ENCODE peak calls at places on chromosomes 7 and 10, in seven cellular contexts. Q is aorta; R is fibroblast of lung; H is PC-3; E is GM23248; B is CD4-positive, alpha-beta memory T cell; U is HepG2. D is an unnamed sample.

GRCh38 chr7:104855826-104856225 is 158.2 kb upstream of the KMT2E start:
- DNase-seq in H (no peak), U (no peak), Q (no peak), R (no peak), B (no peak), E (no peak), D (no peak)

GRCh38 chr10:92847185-92847864 is 995 bp upstream of the EXOC6 start:
- DNase-seq in E (peak; percentile 3), Q (no peak), R (no peak), H (peak; percentile 56), B (no peak), U (peak; percentile 66), D (no peak)

GRCh38 chr7:139937685-139938084 is 108.6 kb downstream of the TBXAS1 start:
- DNase-seq in B (no peak), U (no peak), Q (peak; percentile 61), R (no peak), E (no peak), H (no peak), D (no peak)

GRCh38 chr7:40437498-40437897 is 302.7 kb downstream of the SUGCT start:
- DNase-seq in B (no peak), Q (no peak), E (peak; percentile 90), U (peak; percentile 56), H (peak; percentile 92), R (peak; percentile 83), D (no peak)

GRCh38 chr10:122257041-122257440 is 14.1 kb upstream of the BTBD16 start:
- DNase-seq in H (no peak), E (peak; percentile 16), U (no peak), Q (no peak), B (no peak), R (no peak), D (no peak)

GRCh38 chr7:157684596-157685429 is 348.0 kb downstream of the DNAJB6 start:
- DNase-seq in U (no peak), E (no peak), B (no peak), R (no peak), Q (no peak), H (no peak), D (peak; percentile 1)

GRCh38 chr7:33298848-33299247 is 169.5 kb downstream of the BBS9 start:
- DNase-seq in E (no peak), R (no peak), B (no peak), H (no peak), U (no peak), Q (no peak), D (no peak)

GRCh38 chr10:50431791-50432190 is 180.5 kb upstream of the ASAH2 start:
- DNase-seq in H (no peak), Q (peak; percentile 52), R (peak; percentile 20), B (no peak), U (no peak), E (peak; percentile 70), D (no peak)

GRCh38 chr7:121288894-121289293 is 39.9 kb upstream of the WNT16 start:
- DNase-seq in B (no peak), Q (no peak), U (no peak), E (peak; percentile 72), R (peak; percentile 86), H (peak; percentile 79), D (no peak)

GRCh38 chr7:22662490-22663145 is 64.4 kb upstream of the IL6 start:
- DNase-seq in E (peak; percentile 23), Q (no peak), U (no peak), B (no peak), H (no peak), R (no peak), D (no peak)

GRCh38 chr10:61791216-61791615 is 110.3 kb upstream of the ARID5B start:
- DNase-seq in U (peak; percentile 9), B (no peak), Q (no peak), E (peak; percentile 29), H (no peak), R (peak; percentile 66), D (no peak)

GRCh38 chr10:82736305-82736704 is 861.3 kb downstream of the NRG3 start:
- DNase-seq in R (no peak), B (no peak), H (no peak), U (no peak), E (no peak), Q (no peak), D (no peak)

GRCh38 chr7:120843121-120843520 is 14.8 kb downstream of the TSPAN12 start:
- DNase-seq in R (no peak), Q (no peak), E (peak; percentile 67), H (no peak), U (no peak), B (no peak), D (no peak)

DNA sequence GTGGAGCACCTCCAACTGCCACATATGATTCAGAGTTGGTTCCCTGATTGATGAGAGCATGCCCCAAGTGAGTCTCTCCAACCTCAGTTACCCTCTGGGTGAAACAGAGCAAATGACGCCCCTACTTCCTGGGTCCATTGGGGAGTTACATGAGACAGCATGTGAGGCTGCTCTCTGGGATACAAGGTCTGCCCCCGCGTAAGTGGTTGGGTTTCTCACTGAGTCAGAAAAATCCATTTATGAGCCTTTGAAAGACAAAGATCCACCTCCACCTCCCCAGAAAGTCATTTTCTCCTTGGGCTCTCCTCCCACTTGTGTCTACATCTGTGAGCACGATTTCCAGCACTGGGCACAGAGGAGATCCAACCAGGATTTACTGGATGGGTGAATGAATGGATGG is 70.7 kb upstream of the DNAAF5 start:
- DNase-seq in B (no peak), E (no peak), Q (no peak), H (no peak), U (no peak), R (no peak), D (no peak)
- H3K27ac ChIP-seq in B (no peak overlapping the region), E (no peak overlapping the region), Q (no peak overlapping the region), H (no peak overlapping the region), U (no peak overlapping the region), R (no peak overlapping the region), D (no peak overlapping the region)

GRCh38 chr10:34780818-34781380 is 34.2 kb downstream of the PARD3 start:
- DNase-seq in Q (peak; percentile 56), H (no peak), E (no peak), R (peak; percentile 75), U (no peak), B (no peak), D (no peak)

GRCh38 chr10:34771106-34771505 is 44.0 kb downstream of the PARD3 start:
- DNase-seq in R (no peak), Q (no peak), H (no peak), B (no peak), U (no peak), E (no peak), D (no peak)

GRCh38 chr10:34775044-34775637 is 40.0 kb downstream of the PARD3 start:
- DNase-seq in R (no peak), B (no peak), U (no peak), E (no peak), H (no peak), Q (no peak), D (no peak)

GRCh38 chr10:34773617-34774261 is 41.4 kb downstream of the PARD3 start:
- DNase-seq in B (no peak), E (no peak), U (no peak), Q (no peak), R (no peak), H (no peak), D (no peak)

GRCh38 chr10:34776090-34776690 is 38.9 kb downstream of the PARD3 start:
- DNase-seq in U (no peak), H (no peak), R (no peak), B (no peak), E (no peak), Q (no peak), D (no peak)
- H3K4me3 ChIP-seq in U (no peak overlapping the region), H (no peak overlapping the region), R (no peak overlapping the region), B (no peak overlapping the region), E (no peak overlapping the region), Q (no peak overlapping the region), D (no peak overlapping the region)

GRCh38 chr10:43482319-43483078 is 45.6 kb downstream of the ZNF487 start:
- DNase-seq in B (no peak), U (no peak), R (peak; percentile 2), Q (no peak), E (no peak), H (no peak), D (no peak)

DNA sequence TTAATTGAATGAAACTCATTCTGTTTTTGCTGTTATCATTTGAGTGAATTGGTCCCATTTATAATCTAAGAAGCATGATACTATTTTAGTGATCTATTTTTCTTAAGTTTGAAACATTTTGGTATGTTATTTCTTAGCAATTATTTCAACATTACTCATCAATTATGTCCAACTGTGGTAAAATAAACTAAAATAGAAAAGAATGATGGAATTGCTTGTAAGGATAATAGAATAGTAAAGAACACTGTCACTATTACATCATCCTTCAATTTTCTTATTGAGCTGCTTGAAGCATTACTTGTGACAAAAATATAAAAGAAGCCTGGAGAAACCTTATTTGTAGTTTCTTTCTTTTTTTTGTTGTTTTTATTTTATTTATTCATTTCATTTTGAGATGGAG is 42.4 kb downstream of the ZNF487 start:
- DNase-seq in U (no peak), E (peak; percentile 45), B (no peak), Q (no peak), H (no peak), R (peak; percentile 21), D (no peak)
- H3K9me3 ChIP-seq in U (no peaks in the 10 kb centered on the region), E (no peaks in the 10 kb centered on the region), B (no peaks in the 10 kb centered on the region), Q (peaks cover 5% of the 10 kb centered on the region), H (peaks cover 24% of the 10 kb centered on the region), R (no peaks in the 10 kb centered on the region), D (peaks cover 24% of the 10 kb centered on the region)

GRCh38 chr10:95531994-95532399 is 29.2 kb downstream of the SORBS1 start:
- DNase-seq in H (no peak), Q (no peak), B (no peak), U (no peak), R (no peak), E (no peak), D (no peak)
- H3K27ac ChIP-seq in H (no peak overlapping the region), Q (peak overlapping the region; percentile 35), B (no peak overlapping the region), U (no peak overlapping the region), R (no peak overlapping the region), E (no peak overlapping the region), D (no peak overlapping the region)